ENCODE peak calls at places on chromosomes 5 and 9, in six cellular contexts. One of them, this sample, is unnamed.

GRCh38 chr5:23473915-23474679 is 33.3 kb upstream of the PRDM9 start:
- DNase-seq in RPMI7951: no peak
- DNase-seq in head of caudate nucleus: no peak
- DNase-seq in GM23338: no peak
- DNase-seq in kidney glomerular epithelial cell: no peak
- DNase-seq in mucosa of gallbladder: no peak
- DNase-seq in this sample: no peak

GRCh38 chr9:133690111-133690561 is 48.0 kb downstream of the SARDH start:
- DNase-seq in head of caudate nucleus: no peak
- DNase-seq in GM23338: no peak
- DNase-seq in mucosa of gallbladder: no peak
- DNase-seq in kidney glomerular epithelial cell: no peak
- DNase-seq in RPMI7951: no peak
- DNase-seq in this sample: no peak

GRCh38 chr9:125591888-125592287 is 115.1 kb downstream of the MAPKAP1 start:
- DNase-seq in mucosa of gallbladder: no peak
- DNase-seq in head of caudate nucleus: no peak
- DNase-seq in RPMI7951: no peak
- DNase-seq in GM23338: no peak
- DNase-seq in kidney glomerular epithelial cell: no peak
- DNase-seq in this sample: no peak

GRCh38 chr9:133647148-133647547 is 11.0 kb downstream of the DBH start:
- DNase-seq in kidney glomerular epithelial cell: no peak
- DNase-seq in RPMI7951: no peak
- DNase-seq in mucosa of gallbladder: no peak
- DNase-seq in GM23338: no peak
- DNase-seq in head of caudate nucleus: no peak
- DNase-seq in this sample: no peak

GRCh38 chr5:74613283-74613682 is 27.2 kb downstream of the ENC1 start:
- DNase-seq in kidney glomerular epithelial cell: no peak
- DNase-seq in mucosa of gallbladder: no peak
- DNase-seq in head of caudate nucleus: no peak
- DNase-seq in GM23338: no peak
- DNase-seq in RPMI7951: no peak
- DNase-seq in this sample: no peak

GRCh38 chr9:71036501-71036900 is 84.9 kb downstream of the TRPM3 start:
- DNase-seq in kidney glomerular epithelial cell: no peak
- DNase-seq in mucosa of gallbladder: peak; percentile 57
- DNase-seq in RPMI7951: peak; percentile 2
- DNase-seq in head of caudate nucleus: no peak
- DNase-seq in GM23338: no peak
- DNase-seq in this sample: no peak

GRCh38 chr5:40258205-40258604 is 421.5 kb upstream of the PTGER4 start:
- DNase-seq in kidney glomerular epithelial cell: no peak
- DNase-seq in RPMI7951: no peak
- DNase-seq in mucosa of gallbladder: no peak
- DNase-seq in head of caudate nucleus: no peak
- DNase-seq in GM23338: no peak
- DNase-seq in this sample: no peak

GRCh38 chr5:55691265-55692105 is 20.6 kb downstream of the SLC38A9 start:
- DNase-seq in GM23338: peak; percentile 50
- DNase-seq in kidney glomerular epithelial cell: peak; percentile 45
- DNase-seq in RPMI7951: peak; percentile 50
- DNase-seq in head of caudate nucleus: no peak
- DNase-seq in mucosa of gallbladder: no peak
- DNase-seq in this sample: peak; percentile 30

GRCh38 chr5:158522001-158522400 is 577.7 kb downstream of the EBF1 start:
- DNase-seq in head of caudate nucleus: no peak
- DNase-seq in mucosa of gallbladder: no peak
- DNase-seq in GM23338: no peak
- DNase-seq in RPMI7951: no peak
- DNase-seq in kidney glomerular epithelial cell: no peak
- DNase-seq in this sample: no peak

GRCh38 chr9:34334916-34335315 is 5.5 kb downstream of the NUDT2 start:
- DNase-seq in head of caudate nucleus: no peak
- DNase-seq in RPMI7951: no peak
- DNase-seq in kidney glomerular epithelial cell: no peak
- DNase-seq in mucosa of gallbladder: no peak
- DNase-seq in GM23338: no peak
- DNase-seq in this sample: no peak

GRCh38 chr5:113278976-113279375 is 155.8 kb downstream of the TSSK1B start:
- DNase-seq in kidney glomerular epithelial cell: peak; percentile 27
- DNase-seq in GM23338: no peak
- DNase-seq in mucosa of gallbladder: no peak
- DNase-seq in head of caudate nucleus: no peak
- DNase-seq in RPMI7951: peak; percentile 13
- DNase-seq in this sample: no peak

GRCh38 chr5:24804221-24804681 is 159.5 kb upstream of the CDH10 start:
- DNase-seq in mucosa of gallbladder: no peak
- DNase-seq in head of caudate nucleus: no peak
- DNase-seq in RPMI7951: no peak
- DNase-seq in kidney glomerular epithelial cell: no peak
- DNase-seq in GM23338: no peak
- DNase-seq in this sample: no peak

GRCh38 chr5:117568622-117569021 is 994.0 kb upstream of the SEMA6A start:
- DNase-seq in kidney glomerular epithelial cell: no peak
- DNase-seq in head of caudate nucleus: no peak
- DNase-seq in mucosa of gallbladder: no peak
- DNase-seq in GM23338: peak; percentile 15
- DNase-seq in RPMI7951: no peak
- DNase-seq in this sample: no peak

GRCh38 chr5:58794875-58795274 is 212.0 kb downstream of the RAB3C start:
- DNase-seq in RPMI7951: peak; percentile 1
- DNase-seq in head of caudate nucleus: no peak
- DNase-seq in mucosa of gallbladder: no peak
- DNase-seq in kidney glomerular epithelial cell: no peak
- DNase-seq in GM23338: no peak
- DNase-seq in this sample: no peak

GRCh38 chr5:74409166-74409706 is 231.3 kb downstream of the ENC1 start:
- DNase-seq in RPMI7951: no peak
- DNase-seq in kidney glomerular epithelial cell: no peak
- DNase-seq in GM23338: no peak
- DNase-seq in mucosa of gallbladder: no peak
- DNase-seq in head of caudate nucleus: no peak
- DNase-seq in this sample: no peak

GRCh38 chr9:37975639-37976038 is 71.7 kb upstream of the SLC25A51 start:
- DNase-seq in kidney glomerular epithelial cell: no peak
- DNase-seq in GM23338: no peak
- DNase-seq in head of caudate nucleus: no peak
- DNase-seq in mucosa of gallbladder: no peak
- DNase-seq in RPMI7951: no peak
- DNase-seq in this sample: no peak